ENCODE peak calls at places on chromosomes 5 and 9, in six cellular contexts. C, L, J, A, I and Y are unnamed samples.

GRCh38 chr5:82045526-82046267 is 73.9 kb downstream of the ATG10 start:
- DNase-seq in L (no peak), A (no peak), J (no peak), I (no peak), C (no peak), Y (no peak)

GRCh38 chr5:105131045-105131444 is 1568.5 kb upstream of the NUDT12 start:
- DNase-seq in L (no peak), C (no peak), J (no peak), I (no peak), A (no peak), Y (no peak)

GRCh38 chr9:27168496-27168895 is 59.5 kb downstream of the TEK start:
- DNase-seq in A (no peak), I (no peak), L (no peak), C (no peak), J (no peak), Y (no peak)

GRCh38 chr5:67193479-67193878 is 3.1 kb downstream of the CD180 start:
- DNase-seq in A (peak), J (no peak), L (no peak), I (no peak), C (no peak), Y (no peak)

GRCh38 chr9:127229691-127230417 is 34.7 kb upstream of the GARNL3 start:
- DNase-seq in L (no peak), C (no peak), A (no peak), J (no peak), I (no peak), Y (no peak)

GRCh38 chr5:57581222-57581621 is 98.6 kb upstream of the ACTBL2 start:
- DNase-seq in A (no peak), C (no peak), L (no peak), I (no peak), J (no peak), Y (no peak)

GRCh38 chr5:133421394-133421793 is 190.9 kb downstream of the FSTL4 start:
- DNase-seq in J (peak), A (peak), C (peak), I (peak), L (no peak), Y (no peak)

GRCh38 chr5:111779260-111780254 is 22.6 kb upstream of the NREP start:
- DNase-seq in I (no peak), J (no peak), C (no peak), A (peak), L (no peak), Y (no peak)

GRCh38 chr9:95715911-95716435 is 159.5 kb upstream of the ERCC6L2 start:
- DNase-seq in C (no peak), J (no peak), I (no peak), A (no peak), L (no peak), Y (no peak)

GRCh38 chr5:1152156-1152555 is 40.3 kb upstream of the SLC12A7 start:
- DNase-seq in L (no peak), J (no peak), I (no peak), A (no peak), C (peak), Y (no peak)

GRCh38 chr9:87067426-87067825 is 120.1 kb upstream of the GAS1 start:
- DNase-seq in J (no peak), C (no peak), A (no peak), I (no peak), L (no peak), Y (no peak)

GRCh38 chr9:93136011-93136440 is 2.0 kb upstream of the NINJ1 start:
- DNase-seq in J (peak), L (no peak), A (no peak), I (no peak), C (no peak), Y (no peak)

GRCh38 chr5:68028131-68028727 is 187.3 kb upstream of the PIK3R1 start:
- DNase-seq in J (no peak), C (no peak), I (no peak), A (no peak), L (no peak), Y (no peak)

GRCh38 chr5:43305948-43306563 is 7.2 kb downstream of the HMGCS1 start:
- DNase-seq in I (no peak), C (no peak), J (peak), A (peak), L (no peak), Y (no peak)